ENCODE peak calls at places on chromosome X, in six cellular contexts. P is fibroblast of lung; T is H1; H is CD4-positive, alpha-beta T cell; Z is epithelial cell of esophagus; I is type B pancreatic cell. F is an unnamed sample.

GRCh38 chrX:48927736-48928382 is 9.0 kb upstream of the PIM2 start:
- DNase-seq in T (no peak), I (no peak), P (no peak), H (no peak), Z (no peak), F (no peak)

GRCh38 chrX:9845574-9845948 is 59.3 kb downstream of the SHROOM2 start:
- DNase-seq in I (no peak), T (no peak), Z (peak), H (no peak), P (no peak), F (no peak)

GRCh38 chrX:66360894-66361293 is 196.8 kb downstream of the HEPH start:
- DNase-seq in T (no peak), P (no peak), Z (no peak), H (no peak), I (no peak), F (no peak)

GRCh38 chrX:123348468-123348867 is 164.4 kb downstream of the GRIA3 start:
- DNase-seq in T (no peak), H (no peak), P (peak), I (no peak), Z (no peak), F (no peak)

GRCh38 chrX:42490111-42490510 is 287.9 kb downstream of the PPP1R2C start:
- DNase-seq in I (no peak), Z (no peak), P (no peak), T (no peak), H (no peak), F (no peak)

GRCh38 chrX:23901065-23901464 is 6.7 kb downstream of the APOO start:
- DNase-seq in H (no peak), I (no peak), P (peak), T (no peak), Z (peak), F (no peak)

GRCh38 chrX:40392599-40392998 is 188.2 kb upstream of the ATP6AP2 start:
- DNase-seq in P (no peak), Z (no peak), I (no peak), H (no peak), T (no peak), F (no peak)

GRCh38 chrX:30652527-30653414 is 452 bp upstream of the GK start:
- DNase-seq in T (peak), I (peak), P (peak), Z (peak), H (peak), F (peak)

GRCh38 chrX:25721564-25721963 is 416.6 kb upstream of the MAGEB18 start:
- DNase-seq in P (no peak), T (no peak), I (no peak), Z (peak), H (no peak), F (no peak)

GRCh38 chrX:11269996-11270395 is 23.2 kb upstream of the AMELX start:
- DNase-seq in T (no peak), I (no peak), Z (no peak), H (no peak), P (no peak), F (no peak)

GRCh38 chrX:14832591-14832990 is 40.3 kb downstream of the FANCB start:
- DNase-seq in Z (no peak), P (peak), H (no peak), I (no peak), T (no peak), F (no peak)

GRCh38 chrX:137263374-137263773 is 229.6 kb upstream of the GPR101 start:
- DNase-seq in H (no peak), Z (no peak), I (no peak), P (no peak), T (no peak), F (no peak)
- TF ChIP-seq CTCF in H (no peak), Z (no peak), I (no peak), P (no peak), T (peak), F (no peak)

DNA sequence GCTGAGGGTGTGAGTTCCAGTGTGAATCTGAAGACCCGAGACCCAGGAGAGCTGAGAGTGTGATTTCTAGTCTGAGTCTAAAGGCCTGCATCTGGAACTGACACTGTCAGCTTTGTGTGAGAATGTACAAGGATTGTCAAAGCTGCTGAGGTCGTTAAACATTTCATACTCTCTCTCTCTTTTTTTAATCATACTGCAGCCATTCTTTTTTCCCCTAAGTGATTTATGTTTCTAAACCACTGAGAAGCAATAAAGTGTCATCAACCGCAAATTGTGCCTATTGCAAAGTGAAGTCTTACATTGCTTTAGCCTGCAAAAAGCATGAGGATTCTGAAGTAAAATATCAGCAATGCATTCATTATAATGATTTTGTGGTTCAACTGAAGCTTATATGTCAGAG is 106.0 kb downstream of the ASMT start:
- DNase-seq in Z (no peak), H (no peak), P (no peak), I (no peak), T (no peak), F (no peak)
- TF ChIP-seq CTCF in Z (no peak), H (no peak), P (no peak), I (no peak), T (no peak), F (no peak)

GRCh38 chrX:153549807-153550206 is 32.4 kb downstream of the ATP2B3 start:
- DNase-seq in P (no peak), H (no peak), I (no peak), T (peak), Z (no peak), F (no peak)
- TF ChIP-seq CTCF in P (no peak), H (no peak), I (no peak), T (peak), Z (no peak), F (no peak)

DNA sequence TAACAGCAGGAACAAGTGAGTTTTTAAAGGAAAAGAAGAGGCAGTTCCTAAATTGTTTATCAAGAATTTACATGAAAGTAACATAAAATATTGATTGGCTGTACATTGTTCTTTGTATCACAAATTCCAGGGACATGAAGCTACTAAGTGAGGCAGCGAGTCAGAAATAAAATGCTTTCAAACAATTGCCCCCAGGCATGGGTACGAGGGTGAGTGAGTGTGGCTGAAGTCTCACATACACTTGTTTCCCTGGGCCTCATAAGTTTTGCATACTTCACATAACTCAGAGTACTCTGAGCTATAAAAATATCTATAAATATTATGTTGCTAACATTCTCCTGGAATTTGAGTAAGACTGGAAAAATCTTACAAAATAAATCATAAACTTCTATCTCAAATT is 511.6 kb upstream of the PRKX start:
- DNase-seq in I (no peak), P (no peak), H (no peak), T (no peak), Z (no peak), F (no peak)
- TF ChIP-seq CTCF in I (no peak), P (no peak), H (no peak), T (no peak), Z (no peak), F (no peak)